ENCODE peak calls at places on chromosomes 7 and 10, in six cellular contexts. One of them, this sample, is unnamed. For H3K36me3, the result is how much of the 10 kb centered on the place peaks cover.

GRCh38 chr10:30996481-30996980 is 35.1 kb downstream of the ZNF438 start:
- DNase-seq in CD8-positive, alpha-beta T cell: no peak
- DNase-seq in kidney: no peak
- DNase-seq in pancreas: no peak
- DNase-seq in transverse colon: no peak
- DNase-seq in MM.1S: no peak
- DNase-seq in this sample: no peak

GRCh38 chr10:48249763-48250351 is 24.6 kb downstream of the FRMPD2 start:
- DNase-seq in CD8-positive, alpha-beta T cell: no peak
- DNase-seq in kidney: no peak
- DNase-seq in pancreas: no peak
- DNase-seq in transverse colon: no peak
- DNase-seq in MM.1S: no peak
- DNase-seq in this sample: no peak

GRCh38 chr10:12835709-12836108 is 165.8 kb downstream of the CCDC3 start:
- DNase-seq in CD8-positive, alpha-beta T cell: no peak
- DNase-seq in kidney: no peak
- DNase-seq in pancreas: no peak
- DNase-seq in transverse colon: no peak
- DNase-seq in MM.1S: no peak
- DNase-seq in this sample: no peak

GRCh38 chr10:89591796-89592271 is 53.2 kb downstream of the PANK1 start:
- DNase-seq in CD8-positive, alpha-beta T cell: no peak
- DNase-seq in kidney: no peak
- DNase-seq in pancreas: no peak
- DNase-seq in transverse colon: no peak
- DNase-seq in MM.1S: no peak
- DNase-seq in this sample: no peak

GRCh38 chr10:114749014-114749413 is 72.6 kb upstream of the FHIP2A start:
- DNase-seq in CD8-positive, alpha-beta T cell: no peak
- DNase-seq in kidney: no peak
- DNase-seq in pancreas: no peak
- DNase-seq in transverse colon: no peak
- DNase-seq in MM.1S: no peak
- DNase-seq in this sample: no peak

GRCh38 chr7:157472311-157473050 is 135.7 kb downstream of the DNAJB6 start:
- DNase-seq in CD8-positive, alpha-beta T cell: no peak
- DNase-seq in kidney: no peak
- DNase-seq in pancreas: peak
- DNase-seq in transverse colon: no peak
- DNase-seq in MM.1S: no peak
- DNase-seq in this sample: no peak

GRCh38 chr7:45646207-45646821 is 72.1 kb downstream of the ADCY1 start:
- DNase-seq in CD8-positive, alpha-beta T cell: no peak
- DNase-seq in kidney: no peak
- DNase-seq in pancreas: no peak
- DNase-seq in transverse colon: no peak
- DNase-seq in MM.1S: no peak
- DNase-seq in this sample: no peak

GRCh38 chr7:11489280-11489679 is 342.7 kb downstream of the THSD7A start:
- DNase-seq in CD8-positive, alpha-beta T cell: no peak
- DNase-seq in kidney: no peak
- DNase-seq in pancreas: no peak
- DNase-seq in transverse colon: no peak
- DNase-seq in MM.1S: no peak
- DNase-seq in this sample: no peak

GRCh38 chr10:114413398-114413797 is 9.1 kb upstream of the AFAP1L2 start:
- DNase-seq in CD8-positive, alpha-beta T cell: no peak
- DNase-seq in kidney: peak
- DNase-seq in pancreas: peak
- DNase-seq in transverse colon: no peak
- DNase-seq in MM.1S: no peak
- DNase-seq in this sample: no peak

GRCh38 chr7:14793151-14793550 is 109.4 kb downstream of the DGKB start:
- DNase-seq in CD8-positive, alpha-beta T cell: no peak
- DNase-seq in kidney: no peak
- DNase-seq in pancreas: no peak
- DNase-seq in transverse colon: no peak
- DNase-seq in MM.1S: no peak
- DNase-seq in this sample: no peak

GRCh38 chr7:22572937-22573336 is 72.9 kb upstream of the STEAP1B start:
- DNase-seq in CD8-positive, alpha-beta T cell: no peak
- DNase-seq in kidney: no peak
- DNase-seq in pancreas: no peak
- DNase-seq in transverse colon: no peak
- DNase-seq in MM.1S: no peak
- DNase-seq in this sample: no peak

GRCh38 chr10:63498665-63499064 is 22.5 kb upstream of the REEP3 start:
- DNase-seq in CD8-positive, alpha-beta T cell: no peak
- DNase-seq in kidney: no peak
- DNase-seq in pancreas: no peak
- DNase-seq in transverse colon: no peak
- DNase-seq in MM.1S: no peak
- DNase-seq in this sample: no peak

GRCh38 chr7:157253850-157254249 is 83.0 kb upstream of the DNAJB6 start:
- DNase-seq in CD8-positive, alpha-beta T cell: no peak
- DNase-seq in kidney: no peak
- DNase-seq in pancreas: peak
- DNase-seq in transverse colon: peak
- DNase-seq in MM.1S: no peak
- DNase-seq in this sample: peak

GRCh38 chr10:73344267-73344666 is 14.4 kb downstream of the CFAP70 start:
- DNase-seq in CD8-positive, alpha-beta T cell: no peak
- DNase-seq in kidney: no peak
- DNase-seq in pancreas: no peak
- DNase-seq in transverse colon: no peak
- DNase-seq in MM.1S: no peak
- DNase-seq in this sample: no peak

GRCh38 chr10:43221419-43222293 is 45.2 kb downstream of the RASGEF1A start:
- DNase-seq in CD8-positive, alpha-beta T cell: no peak
- DNase-seq in kidney: peak
- DNase-seq in pancreas: peak
- DNase-seq in transverse colon: peak
- DNase-seq in MM.1S: no peak
- DNase-seq in this sample: no peak

GRCh38 chr7:68994841-68995240 is 603.4 kb upstream of the AUTS2 start:
- DNase-seq in CD8-positive, alpha-beta T cell: no peak
- DNase-seq in kidney: no peak
- DNase-seq in pancreas: no peak
- DNase-seq in transverse colon: no peak
- DNase-seq in MM.1S: no peak
- DNase-seq in this sample: no peak

GRCh38 chr7:94898340-94898739 is 9.1 kb upstream of the PPP1R9A start:
- DNase-seq in CD8-positive, alpha-beta T cell: no peak
- DNase-seq in kidney: no peak
- DNase-seq in pancreas: no peak
- DNase-seq in transverse colon: no peak
- DNase-seq in MM.1S: no peak
- DNase-seq in this sample: no peak

GRCh38 chr7:150769768-150770167 is 30.4 kb downstream of the TMEM176B start:
- DNase-seq in CD8-positive, alpha-beta T cell: no peak
- DNase-seq in kidney: no peak
- DNase-seq in pancreas: no peak
- DNase-seq in transverse colon: no peak
- DNase-seq in MM.1S: no peak
- DNase-seq in this sample: no peak

GRCh38 chr10:129796611-129797420 is 167.3 kb downstream of the EBF3 start:
- DNase-seq in CD8-positive, alpha-beta T cell: no peak
- DNase-seq in kidney: no peak
- DNase-seq in pancreas: no peak
- DNase-seq in transverse colon: no peak
- DNase-seq in MM.1S: no peak
- DNase-seq in this sample: no peak

GRCh38 chr10:111275091-111275490 is 198.3 kb downstream of the ADRA2A start:
- DNase-seq in CD8-positive, alpha-beta T cell: no peak
- DNase-seq in kidney: no peak
- DNase-seq in pancreas: no peak
- DNase-seq in transverse colon: no peak
- DNase-seq in MM.1S: no peak
- DNase-seq in this sample: peak

GRCh38 chr7:93894426-93894825 is 3.9 kb upstream of the TFPI2 start:
- DNase-seq in CD8-positive, alpha-beta T cell: no peak
- DNase-seq in kidney: no peak
- DNase-seq in pancreas: no peak
- DNase-seq in transverse colon: no peak
- DNase-seq in MM.1S: no peak
- DNase-seq in this sample: no peak
- H3K36me3 ChIP-seq in CD8-positive, alpha-beta T cell: under half
- H3K36me3 ChIP-seq in kidney: under half
- H3K36me3 ChIP-seq in pancreas: under half
- H3K36me3 ChIP-seq in transverse colon: under half
- H3K36me3 ChIP-seq in MM.1S: under half
- H3K36me3 ChIP-seq in this sample: under half

DNA sequence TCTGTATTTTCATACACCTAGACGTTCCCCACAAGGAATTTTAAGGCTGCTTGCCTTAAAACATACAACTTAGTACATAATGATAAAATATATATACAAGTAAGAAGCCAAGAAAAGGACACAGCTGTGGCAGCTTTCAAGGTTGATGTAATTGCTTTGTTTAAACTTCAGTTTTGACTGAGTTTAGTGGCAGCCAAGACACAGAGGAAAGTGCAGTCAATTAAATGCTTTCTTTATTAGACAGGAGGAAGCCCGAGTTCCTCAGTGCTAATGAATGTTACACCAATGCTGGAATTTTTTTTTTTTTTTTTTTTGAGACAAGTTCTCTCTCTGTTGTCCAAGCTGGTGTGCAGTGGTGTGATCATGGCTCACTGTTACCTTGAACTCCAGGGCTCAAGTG is 11.2 kb upstream of the STK31 start:
- DNase-seq in CD8-positive, alpha-beta T cell: no peak
- DNase-seq in kidney: no peak
- DNase-seq in pancreas: no peak
- DNase-seq in transverse colon: no peak
- DNase-seq in MM.1S: peak
- DNase-seq in this sample: no peak
- H3K36me3 ChIP-seq in CD8-positive, alpha-beta T cell: under half
- H3K36me3 ChIP-seq in kidney: under half
- H3K36me3 ChIP-seq in pancreas: under half
- H3K36me3 ChIP-seq in transverse colon: under half
- H3K36me3 ChIP-seq in MM.1S: under half
- H3K36me3 ChIP-seq in this sample: under half

DNA sequence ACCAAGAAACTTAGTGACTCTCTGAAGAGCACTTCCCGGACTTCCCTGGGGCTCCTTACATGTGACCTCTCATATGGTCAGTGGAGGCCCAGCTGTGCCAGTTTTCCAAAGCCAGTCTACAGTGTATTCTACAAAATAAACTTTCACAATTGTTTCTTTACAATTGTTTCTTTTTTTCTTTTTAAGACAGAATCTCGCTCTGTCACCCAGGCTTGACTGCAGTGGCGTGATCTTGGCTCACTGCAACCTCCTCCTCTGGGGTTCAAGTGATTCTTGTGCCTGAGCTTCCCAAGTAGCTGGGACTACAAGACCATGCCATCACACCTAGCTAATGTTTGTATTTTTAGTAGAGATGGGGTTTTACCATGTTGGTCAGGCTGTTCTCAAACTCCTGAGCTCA is 25.9 kb downstream of the CYP17A1 start:
- DNase-seq in CD8-positive, alpha-beta T cell: no peak
- DNase-seq in kidney: no peak
- DNase-seq in pancreas: no peak
- DNase-seq in transverse colon: no peak
- DNase-seq in MM.1S: no peak
- DNase-seq in this sample: no peak
- H3K36me3 ChIP-seq in CD8-positive, alpha-beta T cell: under half
- H3K36me3 ChIP-seq in kidney: under half
- H3K36me3 ChIP-seq in pancreas: under half
- H3K36me3 ChIP-seq in transverse colon: under half
- H3K36me3 ChIP-seq in MM.1S: under half
- H3K36me3 ChIP-seq in this sample: under half

DNA sequence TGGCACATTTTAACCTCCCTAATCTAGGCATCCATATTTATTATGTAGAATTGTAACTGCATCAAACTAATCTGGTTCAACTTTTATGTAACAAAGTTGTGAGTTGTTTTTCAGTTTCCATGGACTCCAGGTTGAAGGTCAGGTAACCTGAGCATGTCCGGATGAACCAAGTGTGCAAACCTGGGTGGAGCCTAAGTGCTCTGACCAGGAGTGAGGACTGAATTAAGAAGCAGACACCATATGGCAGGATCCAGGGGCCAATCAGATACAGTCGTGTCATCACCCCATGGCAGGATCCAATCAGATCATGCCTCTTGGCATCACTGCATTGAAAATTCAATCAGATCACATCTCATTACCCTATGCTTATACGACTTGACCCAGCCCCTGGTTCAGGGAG is 41.2 kb upstream of the PHYHIPL start:
- DNase-seq in CD8-positive, alpha-beta T cell: no peak
- DNase-seq in kidney: no peak
- DNase-seq in pancreas: no peak
- DNase-seq in transverse colon: no peak
- DNase-seq in MM.1S: no peak
- DNase-seq in this sample: no peak
- H3K36me3 ChIP-seq in CD8-positive, alpha-beta T cell: under half
- H3K36me3 ChIP-seq in kidney: under half
- H3K36me3 ChIP-seq in pancreas: under half
- H3K36me3 ChIP-seq in transverse colon: under half
- H3K36me3 ChIP-seq in MM.1S: under half
- H3K36me3 ChIP-seq in this sample: under half

DNA sequence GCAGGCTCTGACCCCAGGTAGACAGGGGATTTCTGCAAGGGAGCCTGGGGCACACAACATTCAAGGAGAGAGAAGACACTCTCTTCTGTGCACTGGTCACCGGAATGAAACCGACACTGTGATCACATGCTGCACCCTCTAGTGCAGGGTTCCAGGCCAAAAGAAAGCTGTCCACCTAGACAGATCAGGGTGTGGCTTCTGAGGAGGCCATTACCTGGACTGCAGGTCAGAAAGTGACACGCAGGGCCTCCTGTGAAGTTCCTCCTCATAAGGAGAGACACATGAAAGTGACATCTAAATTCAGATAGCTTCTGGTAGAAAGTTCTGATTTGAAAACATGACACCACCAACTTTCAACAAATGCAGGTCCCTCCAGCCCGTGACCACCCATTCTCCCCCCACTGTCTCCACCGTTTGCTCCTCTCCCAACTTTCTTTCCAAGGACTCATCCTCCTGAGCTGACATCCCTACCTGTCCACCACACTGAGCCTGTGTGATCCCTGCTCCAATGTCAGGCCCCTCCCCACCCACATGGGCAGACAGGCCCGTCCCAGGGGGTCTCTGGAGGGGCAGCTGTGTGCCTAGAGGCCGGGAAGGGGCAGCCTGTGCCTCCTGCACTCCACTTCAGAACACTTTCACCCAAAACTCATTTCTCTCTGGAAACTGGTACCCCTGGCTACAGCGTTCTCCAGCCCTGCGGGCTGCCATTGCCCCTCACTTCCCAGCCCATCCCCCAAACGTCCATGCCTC is 198.0 kb downstream of the TNS3 start:
- DNase-seq in CD8-positive, alpha-beta T cell: no peak
- DNase-seq in kidney: no peak
- DNase-seq in pancreas: peak
- DNase-seq in transverse colon: peak
- DNase-seq in MM.1S: no peak
- DNase-seq in this sample: no peak
- H3K36me3 ChIP-seq in CD8-positive, alpha-beta T cell: under half
- H3K36me3 ChIP-seq in kidney: under half
- H3K36me3 ChIP-seq in pancreas: under half
- H3K36me3 ChIP-seq in transverse colon: under half
- H3K36me3 ChIP-seq in MM.1S: under half
- H3K36me3 ChIP-seq in this sample: under half